ENCODE peak calls at places on chromosomes 11 and 22, in seven cellular contexts. G is transverse colon, Y is stomach, T is endothelial cell of umbilical vein, W is sigmoid colon, R is GM23338, L is HepG2. B is an unnamed sample.
A peak's percentile ranks its signal among the peaks of the same experiment; 100 is the strongest.

GRCh38 chr11:19460718-19461405 is 220.1 kb upstream of the E2F8 start:
- DNase-seq in G (peak; percentile 34), Y (no peak), T (no peak), W (no peak), R (no peak), L (no peak), B (no peak)

GRCh38 chr11:47183969-47184368 is 2.3 kb downstream of the PACSIN3 start:
- DNase-seq in G (no peak), Y (no peak), T (no peak), W (no peak), R (no peak), L (no peak), B (no peak)

GRCh38 chr22:19766506-19767426 is 6.2 kb downstream of the TBX1 start:
- DNase-seq in G (peak; percentile 60), Y (peak; percentile 71), T (no peak), W (no peak), R (peak; percentile 86), L (no peak), B (peak; percentile 91)

GRCh38 chr11:43802509-43802908 is 78.1 kb upstream of the ALKBH3 start:
- DNase-seq in G (no peak), Y (no peak), T (peak; percentile 12), W (no peak), R (peak; percentile 17), L (peak; percentile 7), B (no peak)

GRCh38 chr22:37680191-37680851 is 4.9 kb downstream of the LGALS1 start:
- DNase-seq in G (no peak), Y (no peak), T (no peak), W (no peak), R (no peak), L (no peak), B (no peak)

GRCh38 chr11:35619754-35620640 is 1.7 kb downstream of the FJX1 start:
- DNase-seq in G (peak; percentile 8), Y (no peak), T (peak; percentile 43), W (peak; percentile 63), R (peak; percentile 89), L (peak; percentile 38), B (no peak)

GRCh38 chr11:17972987-17973386 is 39.9 kb downstream of the SERGEF start:
- DNase-seq in G (peak; percentile 10), Y (no peak), T (peak; percentile 44), W (peak; percentile 75), R (peak; percentile 92), L (peak; percentile 23), B (no peak)

GRCh38 chr22:20131593-20131855 is at the start of gene ZDHHC8:
- DNase-seq in G (peak; percentile 49), Y (peak; percentile 49), T (no peak), W (no peak), R (no peak), L (no peak), B (peak; percentile 86)

GRCh38 chr11:62013266-62014157 is 46.1 kb upstream of the FTH1 start:
- DNase-seq in G (peak; percentile 30), Y (no peak), T (no peak), W (no peak), R (no peak), L (no peak), B (peak; percentile 58)

GRCh38 chr11:14358729-14359439 is at the start of gene RRAS2:
- DNase-seq in G (peak; percentile 81), Y (peak; percentile 77), T (peak; percentile 77), W (peak; percentile 86), R (peak; percentile 93), L (peak; percentile 69), B (peak; percentile 94)

GRCh38 chr11:1863352-1864215 is 10.7 kb downstream of the LSP1 start:
- DNase-seq in G (peak; percentile 66), Y (peak; percentile 75), T (peak; percentile 82), W (peak; percentile 94), R (peak; percentile 53), L (peak; percentile 29), B (peak; percentile 90)

GRCh38 chr11:5846689-5847088 is 5.0 kb upstream of the OR52E6 start:
- DNase-seq in G (no peak), Y (no peak), T (no peak), W (no peak), R (no peak), L (no peak), B (no peak)

GRCh38 chr22:26769663-26770062 is 112.3 kb downstream of the MIAT start:
- DNase-seq in G (no peak), Y (no peak), T (no peak), W (no peak), R (no peak), L (no peak), B (no peak)

GRCh38 chr22:33909075-33909458 is 11.2 kb downstream of the LARGE1 start:
- DNase-seq in G (peak; percentile 19), Y (no peak), T (no peak), W (peak; percentile 89), R (no peak), L (peak; percentile 49), B (no peak)

GRCh38 chr22:38925571-38926041 is 31.8 kb upstream of the APOBEC3A start:
- DNase-seq in G (no peak), Y (no peak), T (no peak), W (no peak), R (no peak), L (no peak), B (no peak)

GRCh38 chr22:38924197-38924952 is 33.0 kb upstream of the APOBEC3A start:
- DNase-seq in G (peak; percentile 88), Y (peak; percentile 94), T (peak; percentile 94), W (peak; percentile 89), R (no peak), L (peak; percentile 97), B (no peak)

GRCh38 chr22:38921126-38921525 is 36.3 kb upstream of the APOBEC3A start:
- DNase-seq in G (peak; percentile 91), Y (peak; percentile 97), T (no peak), W (no peak), R (no peak), L (no peak), B (no peak)

GRCh38 chr22:38921801-38922200 is 35.6 kb upstream of the APOBEC3A start:
- DNase-seq in G (no peak), Y (no peak), T (no peak), W (no peak), R (no peak), L (peak; percentile 44), B (no peak)

DNA sequence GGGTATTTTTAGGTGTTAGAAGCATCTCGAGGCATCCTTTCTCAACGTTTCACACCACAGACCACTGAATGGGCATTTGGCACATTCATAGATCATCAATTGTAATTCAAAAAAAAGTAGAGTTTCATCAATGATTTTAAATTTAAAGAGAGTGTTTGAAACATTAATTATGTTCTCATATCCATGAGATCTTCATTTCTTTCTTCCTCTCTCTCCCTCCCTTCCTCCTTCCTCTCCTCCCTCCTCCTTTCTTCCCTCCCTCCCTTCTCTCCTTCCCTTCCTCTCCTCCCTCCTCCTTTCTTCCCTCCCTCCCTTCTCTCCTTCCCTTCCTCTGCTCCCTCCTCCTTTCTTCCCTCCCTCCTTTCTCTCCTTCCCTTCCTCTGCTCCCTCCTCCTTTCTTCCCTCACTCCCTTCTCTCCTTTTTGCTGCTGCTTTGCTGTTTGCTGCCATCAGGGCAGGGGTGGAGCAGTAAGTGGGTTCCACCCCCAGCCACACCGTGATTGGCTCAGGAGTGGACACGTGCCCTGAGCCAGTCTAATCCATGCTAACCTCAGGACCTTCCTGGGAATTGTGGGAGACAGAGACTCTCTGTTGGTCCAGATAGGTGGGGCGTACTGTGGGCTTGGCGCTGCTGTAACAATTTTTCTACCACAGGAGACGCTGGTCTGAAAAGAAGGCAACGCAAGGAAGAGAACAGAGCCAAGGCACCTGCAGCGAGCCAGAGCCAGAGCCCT is 33.8 kb upstream of the APOBEC3A start:
- DNase-seq in G (peak; percentile 77), Y (peak; percentile 80), T (peak; percentile 76), W (peak; percentile 93), R (peak; percentile 62), L (peak; percentile 88), B (no peak)
- TF ChIP-seq POLR2AphosphoS5 in G (peak; percentile 69), Y (peak; percentile 77), T (no peak), W (peak; percentile 67), R (no peak), L (peak; percentile 49), B (no peak)

DNA sequence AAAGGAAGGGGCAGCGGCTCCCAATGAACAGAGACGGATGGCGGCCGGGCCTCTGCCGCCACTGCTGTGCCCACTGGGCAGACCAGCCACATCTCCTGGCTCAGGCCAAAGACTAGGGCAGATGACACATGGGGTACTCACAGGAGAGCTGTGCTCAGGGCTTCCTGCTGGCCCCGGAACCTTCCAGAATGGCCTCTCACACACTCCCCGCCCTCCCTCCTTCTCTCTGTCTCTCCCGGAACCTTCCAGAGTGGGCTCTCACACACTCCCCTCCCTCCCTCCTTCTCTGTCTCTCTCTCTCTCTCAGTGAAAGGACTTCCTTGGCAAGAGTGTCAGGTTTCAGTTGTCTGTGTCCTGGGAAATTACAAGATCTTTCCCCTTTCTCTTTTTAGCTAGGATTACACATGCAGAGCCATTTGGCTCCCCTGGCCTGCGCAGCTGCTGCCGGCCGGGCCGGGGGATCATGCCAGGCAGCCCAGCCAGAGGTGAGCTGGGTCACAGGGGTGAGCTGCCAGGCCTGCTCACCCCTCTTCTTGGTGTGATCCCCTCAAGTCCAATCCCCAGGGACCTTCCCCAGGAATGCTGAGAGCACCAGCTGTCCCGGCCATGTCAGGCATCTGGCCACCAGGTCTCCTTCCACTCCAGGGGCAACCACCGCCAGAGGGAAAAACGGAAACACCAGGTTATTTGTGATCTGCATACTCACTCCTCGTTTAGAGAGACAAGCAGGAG is 45.3 kb upstream of the ADA2 start:
- DNase-seq in G (no peak), Y (no peak), T (no peak), W (no peak), R (peak; percentile 87), L (no peak), B (no peak)
- H3K4me1 ChIP-seq in G (no peaks in the 10 kb centered on the region), Y (no peaks in the 10 kb centered on the region), T (no peaks in the 10 kb centered on the region), W (no peaks in the 10 kb centered on the region), R (peaks cover 73% of the 10 kb centered on the region), L (peaks cover 17% of the 10 kb centered on the region), B (peaks cover 18% of the 10 kb centered on the region)

DNA sequence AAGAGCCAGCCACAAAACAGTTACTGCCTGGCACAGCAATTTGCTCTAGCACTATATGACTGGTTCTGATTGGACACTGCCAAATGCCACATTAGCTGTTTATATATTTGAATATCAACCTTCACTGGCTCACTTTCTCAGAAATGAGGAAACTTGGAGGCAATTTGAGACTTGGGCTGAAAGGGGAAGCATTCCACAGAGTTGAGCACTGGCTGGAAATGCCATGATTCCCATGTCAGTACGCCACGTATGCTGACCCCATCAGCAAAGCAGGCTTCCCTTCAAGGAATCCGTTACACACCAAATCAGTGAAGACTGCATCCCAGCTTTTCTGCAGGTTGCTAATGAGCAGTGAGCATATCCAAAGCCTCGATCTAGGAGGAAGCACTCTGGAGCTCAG is 34.7 kb downstream of the GALNT18 start:
- DNase-seq in G (no peak), Y (no peak), T (no peak), W (no peak), R (no peak), L (no peak), B (no peak)
- TF ChIP-seq POLR2AphosphoS5 in G (no peak), Y (no peak), T (no peak), W (no peak), R (no peak), L (no peak), B (no peak)

DNA sequence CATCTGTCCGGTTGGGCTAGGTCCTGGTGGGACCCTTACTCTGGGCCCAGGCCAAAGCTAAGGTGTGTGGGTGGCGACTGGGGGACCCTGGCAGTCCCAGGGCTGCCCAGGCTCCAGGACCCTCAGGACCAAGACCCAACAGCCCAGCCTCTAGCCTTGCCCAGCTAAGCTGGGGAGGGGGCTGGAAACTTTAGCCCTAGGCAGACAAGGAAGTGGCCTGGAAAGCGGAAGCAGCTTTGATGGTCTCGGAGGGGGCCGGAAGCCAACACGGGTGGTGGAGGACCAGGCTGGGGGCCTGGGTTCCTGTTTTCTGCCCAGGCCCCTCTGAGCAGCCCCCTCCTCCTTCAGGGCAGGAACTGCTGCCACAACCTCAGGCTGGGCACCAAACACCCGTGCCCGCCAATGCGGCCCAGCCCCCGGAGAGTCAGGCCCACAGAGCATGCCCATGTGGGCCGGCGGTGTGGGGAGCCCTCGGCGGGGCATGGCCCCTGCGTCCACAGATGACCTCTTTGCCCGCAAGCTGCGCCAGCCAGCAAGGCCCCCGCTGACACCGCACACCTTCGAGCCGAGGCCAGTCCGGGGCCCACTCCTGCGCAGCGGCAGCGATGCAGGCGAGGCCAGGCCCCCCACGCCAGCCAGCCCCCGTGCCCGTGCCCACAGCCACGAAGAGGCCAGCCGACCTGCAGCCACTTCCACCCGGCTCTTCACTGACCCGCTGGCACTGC is 2.7 kb downstream of the SIPA1 start:
- DNase-seq in G (peak; percentile 62), Y (peak; percentile 59), T (no peak), W (no peak), R (no peak), L (no peak), B (peak; percentile 97)
- H3K4me1 ChIP-seq in G (peaks cover 9% of the 10 kb centered on the region), Y (peaks cover 79% of the 10 kb centered on the region), T (peaks cover 48% of the 10 kb centered on the region), W (no peaks in the 10 kb centered on the region), R (peaks cover 42% of the 10 kb centered on the region), L (peaks cover 50% of the 10 kb centered on the region), B (peaks cover 84% of the 10 kb centered on the region)

B was measured in spleen.